ENCODE peak calls at places on chromosome 5, in four cellular contexts. One of them, this sample, is unnamed.

GRCh38 chr5:25950681-25951080 is 1087.7 kb downstream of the CDH9 start:
- DNase-seq in Ammon's horn: no peak
- DNase-seq in SK-N-SH: no peak
- DNase-seq in GM06990: no peak
- DNase-seq in this sample: no peak

GRCh38 chr5:67315082-67315801 is 118.6 kb upstream of the CD180 start:
- DNase-seq in SK-N-SH: no peak
- DNase-seq in GM06990: no peak
- DNase-seq in Ammon's horn: peak; percentile 98
- DNase-seq in this sample: peak; percentile 98

GRCh38 chr5:59390074-59390659 is 503.4 kb downstream of the PDE4D start:
- DNase-seq in SK-N-SH: no peak
- DNase-seq in Ammon's horn: peak; percentile 34
- DNase-seq in GM06990: no peak
- DNase-seq in this sample: no peak

GRCh38 chr5:86757824-86758223 is 140.1 kb downstream of the COX7C start:
- DNase-seq in SK-N-SH: no peak
- DNase-seq in GM06990: no peak
- DNase-seq in Ammon's horn: no peak
- DNase-seq in this sample: no peak

GRCh38 chr5:95712347-95712958 is 18.7 kb upstream of the RHOBTB3 start:
- DNase-seq in SK-N-SH: peak; percentile 14
- DNase-seq in GM06990: no peak
- DNase-seq in Ammon's horn: no peak
- DNase-seq in this sample: no peak

GRCh38 chr5:122673343-122673742 is 101.5 kb upstream of the SNX2 start:
- DNase-seq in GM06990: no peak
- DNase-seq in SK-N-SH: no peak
- DNase-seq in Ammon's horn: no peak
- DNase-seq in this sample: no peak

GRCh38 chr5:144205141-144205551 is 34.5 kb downstream of the KCTD16 start:
- DNase-seq in GM06990: no peak
- DNase-seq in SK-N-SH: peak; percentile 65
- DNase-seq in Ammon's horn: peak; percentile 31
- DNase-seq in this sample: no peak

GRCh38 chr5:124662261-124662781 is 84.1 kb downstream of the ZNF608 start:
- DNase-seq in GM06990: no peak
- DNase-seq in SK-N-SH: no peak
- DNase-seq in Ammon's horn: no peak
- DNase-seq in this sample: no peak

GRCh38 chr5:150600951-150601773 is 39.3 kb upstream of the SYNPO start:
- DNase-seq in GM06990: no peak
- DNase-seq in SK-N-SH: peak; percentile 91
- DNase-seq in Ammon's horn: no peak
- DNase-seq in this sample: no peak

GRCh38 chr5:42434047-42434724 is 10.9 kb downstream of the GHR start:
- DNase-seq in GM06990: no peak
- DNase-seq in SK-N-SH: no peak
- DNase-seq in Ammon's horn: no peak
- DNase-seq in this sample: no peak

GRCh38 chr5:178309271-178310008 is 76.8 kb upstream of the PHYKPL start:
- DNase-seq in SK-N-SH: no peak
- DNase-seq in GM06990: no peak
- DNase-seq in Ammon's horn: no peak
- DNase-seq in this sample: no peak

GRCh38 chr5:168217497-168217896 is 73.9 kb upstream of the WWC1 start:
- DNase-seq in SK-N-SH: no peak
- DNase-seq in Ammon's horn: no peak
- DNase-seq in GM06990: no peak
- DNase-seq in this sample: no peak

GRCh38 chr5:54832066-54832465 is 153.3 kb downstream of the ESM1 start:
- DNase-seq in GM06990: no peak
- DNase-seq in SK-N-SH: no peak
- DNase-seq in Ammon's horn: no peak
- DNase-seq in this sample: no peak

GRCh38 chr5:106202035-106202434 is 1468.7 kb downstream of the EFNA5 start:
- DNase-seq in Ammon's horn: no peak
- DNase-seq in GM06990: no peak
- DNase-seq in SK-N-SH: no peak
- DNase-seq in this sample: no peak

GRCh38 chr5:160197341-160198147 is 31.8 kb upstream of the FABP6 start:
- DNase-seq in SK-N-SH: peak; percentile 58
- DNase-seq in Ammon's horn: no peak
- DNase-seq in GM06990: no peak
- DNase-seq in this sample: no peak

GRCh38 chr5:38527475-38527874 is 29.0 kb downstream of the LIFR start:
- DNase-seq in SK-N-SH: no peak
- DNase-seq in Ammon's horn: no peak
- DNase-seq in GM06990: no peak
- DNase-seq in this sample: no peak

GRCh38 chr5:8864053-8864452 is 681.8 kb downstream of the SEMA5A start:
- DNase-seq in GM06990: no peak
- DNase-seq in Ammon's horn: no peak
- DNase-seq in SK-N-SH: no peak
- DNase-seq in this sample: no peak

GRCh38 chr5:174693697-174694400 is 30.5 kb upstream of the MSX2 start:
- DNase-seq in SK-N-SH: no peak
- DNase-seq in Ammon's horn: no peak
- DNase-seq in GM06990: no peak
- DNase-seq in this sample: no peak

GRCh38 chr5:112669328-112669963 is 68.2 kb upstream of the APC start:
- DNase-seq in GM06990: no peak
- DNase-seq in SK-N-SH: no peak
- DNase-seq in Ammon's horn: peak; percentile 71
- DNase-seq in this sample: peak; percentile 32

GRCh38 chr5:71830626-71831539 is 111.8 kb downstream of the CARTPT start:
- DNase-seq in GM06990: no peak
- DNase-seq in Ammon's horn: peak; percentile 67
- DNase-seq in SK-N-SH: no peak
- DNase-seq in this sample: peak; percentile 30

GRCh38 chr5:131491749-131492148 is 143.3 kb downstream of the RAPGEF6 start:
- DNase-seq in GM06990: no peak
- DNase-seq in SK-N-SH: no peak
- DNase-seq in Ammon's horn: no peak
- DNase-seq in this sample: no peak

GRCh38 chr5:474826-475661 is 32.1 kb downstream of the EXOC3 start:
- DNase-seq in Ammon's horn: no peak
- DNase-seq in GM06990: peak; percentile 48
- DNase-seq in SK-N-SH: no peak
- DNase-seq in this sample: no peak

GRCh38 chr5:36654598-36654997 is 48.2 kb downstream of the SLC1A3 start:
- DNase-seq in Ammon's horn: no peak
- DNase-seq in SK-N-SH: no peak
- DNase-seq in GM06990: no peak
- DNase-seq in this sample: no peak

GRCh38 chr5:123610665-123611406 is 98.9 kb downstream of the CSNK1G3 start:
- DNase-seq in Ammon's horn: peak; percentile 80
- DNase-seq in GM06990: peak; percentile 22
- DNase-seq in SK-N-SH: peak; percentile 23
- DNase-seq in this sample: peak; percentile 63

GRCh38 chr5:42495908-42496307 is 72.7 kb downstream of the GHR start:
- DNase-seq in Ammon's horn: no peak
- DNase-seq in GM06990: no peak
- DNase-seq in SK-N-SH: no peak
- DNase-seq in this sample: no peak

GRCh38 chr5:10352404-10353240 is 873 bp upstream of the MARCHF6 start:
- DNase-seq in SK-N-SH: peak; percentile 38
- DNase-seq in Ammon's horn: peak; percentile 70
- DNase-seq in GM06990: no peak
- DNase-seq in this sample: no peak

GRCh38 chr5:176440932-176441706 is 7.1 kb upstream of the FAF2 start:
- DNase-seq in Ammon's horn: no peak
- DNase-seq in SK-N-SH: no peak
- DNase-seq in GM06990: no peak
- DNase-seq in this sample: no peak

GRCh38 chr5:1447772-1448361 is 2.6 kb upstream of the SLC6A3 start:
- DNase-seq in SK-N-SH: no peak
- DNase-seq in Ammon's horn: no peak
- DNase-seq in GM06990: no peak
- DNase-seq in this sample: no peak

GRCh38 chr5:77028631-77029375 is 1.4 kb upstream of the AGGF1 start:
- DNase-seq in SK-N-SH: no peak
- DNase-seq in GM06990: no peak
- DNase-seq in Ammon's horn: peak; percentile 18
- DNase-seq in this sample: peak; percentile 61

GRCh38 chr5:154850255-154851062 is at the start of gene FAXDC2:
- DNase-seq in SK-N-SH: peak; percentile 53
- DNase-seq in GM06990: no peak
- DNase-seq in Ammon's horn: peak; percentile 90
- DNase-seq in this sample: peak; percentile 89

GRCh38 chr5:67548520-67549262 is 352.1 kb upstream of the CD180 start:
- DNase-seq in Ammon's horn: no peak
- DNase-seq in SK-N-SH: no peak
- DNase-seq in GM06990: no peak
- DNase-seq in this sample: no peak

This sample was measured in putamen.